ENCODE peak calls at places on chromosomes 3 and 15, in nine cellular contexts. One of them, this sample, is unnamed.

GRCh38 chr15:63482874-63483323 is 21.5 kb upstream of the USP3 start:
- DNase-seq in AG10803: peak; percentile 28
- DNase-seq in astrocyte of the spinal cord: no peak
- DNase-seq in ovary: no peak
- DNase-seq in fibroblast of lung: no peak
- DNase-seq in mucosa of descending colon: no peak
- DNase-seq in uterus: no peak
- DNase-seq in effector memory CD4-positive, alpha-beta T cell: no peak
- DNase-seq in kidney: no peak
- DNase-seq in this sample: no peak

GRCh38 chr3:189941679-189942078 is 179.0 kb downstream of the P3H2 start:
- DNase-seq in AG10803: no peak
- DNase-seq in astrocyte of the spinal cord: peak; percentile 74
- DNase-seq in ovary: no peak
- DNase-seq in fibroblast of lung: peak; percentile 9
- DNase-seq in mucosa of descending colon: no peak
- DNase-seq in uterus: no peak
- DNase-seq in effector memory CD4-positive, alpha-beta T cell: no peak
- DNase-seq in kidney: no peak
- DNase-seq in this sample: peak; percentile 56

GRCh38 chr15:88391700-88392099 is 75.5 kb downstream of the MRPL46 start:
- DNase-seq in AG10803: no peak
- DNase-seq in astrocyte of the spinal cord: no peak
- DNase-seq in ovary: no peak
- DNase-seq in fibroblast of lung: no peak
- DNase-seq in mucosa of descending colon: no peak
- DNase-seq in uterus: no peak
- DNase-seq in effector memory CD4-positive, alpha-beta T cell: no peak
- DNase-seq in kidney: no peak
- DNase-seq in this sample: no peak

GRCh38 chr3:55305714-55306485 is 181.2 kb downstream of the WNT5A start:
- DNase-seq in AG10803: peak; percentile 82
- DNase-seq in astrocyte of the spinal cord: no peak
- DNase-seq in ovary: no peak
- DNase-seq in fibroblast of lung: peak; percentile 15
- DNase-seq in mucosa of descending colon: no peak
- DNase-seq in uterus: peak; percentile 40
- DNase-seq in effector memory CD4-positive, alpha-beta T cell: no peak
- DNase-seq in kidney: no peak
- DNase-seq in this sample: peak; percentile 34

GRCh38 chr3:146308682-146309081 is 57.8 kb upstream of the PLSCR4 start:
- DNase-seq in AG10803: peak; percentile 91
- DNase-seq in astrocyte of the spinal cord: peak; percentile 41
- DNase-seq in ovary: no peak
- DNase-seq in fibroblast of lung: peak; percentile 61
- DNase-seq in mucosa of descending colon: no peak
- DNase-seq in uterus: no peak
- DNase-seq in effector memory CD4-positive, alpha-beta T cell: no peak
- DNase-seq in kidney: no peak
- DNase-seq in this sample: peak; percentile 32

GRCh38 chr3:94258851-94259250 is 196.0 kb downstream of the NSUN3 start:
- DNase-seq in AG10803: no peak
- DNase-seq in astrocyte of the spinal cord: no peak
- DNase-seq in ovary: no peak
- DNase-seq in fibroblast of lung: no peak
- DNase-seq in mucosa of descending colon: no peak
- DNase-seq in uterus: no peak
- DNase-seq in effector memory CD4-positive, alpha-beta T cell: no peak
- DNase-seq in kidney: no peak
- DNase-seq in this sample: no peak

GRCh38 chr15:90413411-90414379 is 25.7 kb downstream of the IQGAP1 start:
- DNase-seq in AG10803: peak; percentile 47
- DNase-seq in astrocyte of the spinal cord: peak; percentile 77
- DNase-seq in ovary: no peak
- DNase-seq in fibroblast of lung: peak; percentile 59
- DNase-seq in mucosa of descending colon: no peak
- DNase-seq in uterus: no peak
- DNase-seq in effector memory CD4-positive, alpha-beta T cell: no peak
- DNase-seq in kidney: no peak
- DNase-seq in this sample: peak; percentile 28

GRCh38 chr15:56383011-56383410 is 17.8 kb downstream of the TEX9 start:
- DNase-seq in AG10803: no peak
- DNase-seq in astrocyte of the spinal cord: no peak
- DNase-seq in ovary: no peak
- DNase-seq in fibroblast of lung: no peak
- DNase-seq in mucosa of descending colon: no peak
- DNase-seq in uterus: no peak
- DNase-seq in effector memory CD4-positive, alpha-beta T cell: no peak
- DNase-seq in kidney: no peak
- DNase-seq in this sample: no peak

GRCh38 chr3:10467204-10467603 is 38.2 kb downstream of the ATP2B2 start:
- DNase-seq in AG10803: no peak
- DNase-seq in astrocyte of the spinal cord: no peak
- DNase-seq in ovary: no peak
- DNase-seq in fibroblast of lung: no peak
- DNase-seq in mucosa of descending colon: no peak
- DNase-seq in uterus: no peak
- DNase-seq in effector memory CD4-positive, alpha-beta T cell: no peak
- DNase-seq in kidney: peak; percentile 32
- DNase-seq in this sample: no peak

GRCh38 chr3:37751967-37752660 is 109.6 kb upstream of the CTDSPL start:
- DNase-seq in AG10803: no peak
- DNase-seq in astrocyte of the spinal cord: no peak
- DNase-seq in ovary: no peak
- DNase-seq in fibroblast of lung: no peak
- DNase-seq in mucosa of descending colon: no peak
- DNase-seq in uterus: no peak
- DNase-seq in effector memory CD4-positive, alpha-beta T cell: no peak
- DNase-seq in kidney: no peak
- DNase-seq in this sample: no peak

GRCh38 chr3:185060655-185061054 is 92.2 kb downstream of the C3orf70 start:
- DNase-seq in AG10803: no peak
- DNase-seq in astrocyte of the spinal cord: no peak
- DNase-seq in ovary: no peak
- DNase-seq in fibroblast of lung: no peak
- DNase-seq in mucosa of descending colon: no peak
- DNase-seq in uterus: no peak
- DNase-seq in effector memory CD4-positive, alpha-beta T cell: no peak
- DNase-seq in kidney: no peak
- DNase-seq in this sample: no peak

GRCh38 chr3:93931597-93932229 is 42.0 kb downstream of the PROS1 start:
- DNase-seq in AG10803: no peak
- DNase-seq in astrocyte of the spinal cord: no peak
- DNase-seq in ovary: no peak
- DNase-seq in fibroblast of lung: peak; percentile 26
- DNase-seq in mucosa of descending colon: no peak
- DNase-seq in uterus: no peak
- DNase-seq in effector memory CD4-positive, alpha-beta T cell: no peak
- DNase-seq in kidney: no peak
- DNase-seq in this sample: no peak

GRCh38 chr15:41777421-41777973 is 3.2 kb downstream of the MAPKBP1 start:
- DNase-seq in AG10803: no peak
- DNase-seq in astrocyte of the spinal cord: peak; percentile 42
- DNase-seq in ovary: no peak
- DNase-seq in fibroblast of lung: no peak
- DNase-seq in mucosa of descending colon: no peak
- DNase-seq in uterus: no peak
- DNase-seq in effector memory CD4-positive, alpha-beta T cell: no peak
- DNase-seq in kidney: no peak
- DNase-seq in this sample: no peak

GRCh38 chr15:41779662-41780157 is 5.4 kb downstream of the MAPKBP1 start:
- DNase-seq in AG10803: no peak
- DNase-seq in astrocyte of the spinal cord: no peak
- DNase-seq in ovary: no peak
- DNase-seq in fibroblast of lung: no peak
- DNase-seq in mucosa of descending colon: no peak
- DNase-seq in uterus: no peak
- DNase-seq in effector memory CD4-positive, alpha-beta T cell: no peak
- DNase-seq in kidney: no peak
- DNase-seq in this sample: peak; percentile 14

GRCh38 chr15:41780266-41780665 is 6.0 kb downstream of the MAPKBP1 start:
- DNase-seq in AG10803: no peak
- DNase-seq in astrocyte of the spinal cord: no peak
- DNase-seq in ovary: no peak
- DNase-seq in fibroblast of lung: no peak
- DNase-seq in mucosa of descending colon: no peak
- DNase-seq in uterus: no peak
- DNase-seq in effector memory CD4-positive, alpha-beta T cell: no peak
- DNase-seq in kidney: no peak
- DNase-seq in this sample: no peak

GRCh38 chr15:41780727-41781126 is 6.4 kb downstream of the MAPKBP1 start:
- DNase-seq in AG10803: no peak
- DNase-seq in astrocyte of the spinal cord: no peak
- DNase-seq in ovary: no peak
- DNase-seq in fibroblast of lung: no peak
- DNase-seq in mucosa of descending colon: no peak
- DNase-seq in uterus: no peak
- DNase-seq in effector memory CD4-positive, alpha-beta T cell: no peak
- DNase-seq in kidney: no peak
- DNase-seq in this sample: no peak

GRCh38 chr15:41778503-41778902 is 4.2 kb downstream of the MAPKBP1 start:
- DNase-seq in AG10803: no peak
- DNase-seq in astrocyte of the spinal cord: no peak
- DNase-seq in ovary: no peak
- DNase-seq in fibroblast of lung: no peak
- DNase-seq in mucosa of descending colon: no peak
- DNase-seq in uterus: no peak
- DNase-seq in effector memory CD4-positive, alpha-beta T cell: no peak
- DNase-seq in kidney: no peak
- DNase-seq in this sample: no peak
- H3K4me3 ChIP-seq in AG10803: no peak overlapping the region
- H3K4me3 ChIP-seq in astrocyte of the spinal cord: no peak overlapping the region
- H3K4me3 ChIP-seq in ovary: no peak overlapping the region
- H3K4me3 ChIP-seq in fibroblast of lung: no peak overlapping the region
- H3K4me3 ChIP-seq in mucosa of descending colon: no peak overlapping the region
- H3K4me3 ChIP-seq in uterus: no peak overlapping the region
- H3K4me3 ChIP-seq in effector memory CD4-positive, alpha-beta T cell: no peak overlapping the region
- H3K4me3 ChIP-seq in kidney: no peak overlapping the region
- H3K4me3 ChIP-seq in this sample: no peak overlapping the region

GRCh38 chr15:52101542-52102340 is 10.8 kb downstream of the BCL2L10 start:
- DNase-seq in AG10803: no peak
- DNase-seq in astrocyte of the spinal cord: no peak
- DNase-seq in ovary: no peak
- DNase-seq in fibroblast of lung: no peak
- DNase-seq in mucosa of descending colon: no peak
- DNase-seq in uterus: no peak
- DNase-seq in effector memory CD4-positive, alpha-beta T cell: no peak
- DNase-seq in kidney: no peak
- DNase-seq in this sample: no peak
- H3K4me3 ChIP-seq in AG10803: no peak overlapping the region
- H3K4me3 ChIP-seq in astrocyte of the spinal cord: no peak overlapping the region
- H3K4me3 ChIP-seq in ovary: no peak overlapping the region
- H3K4me3 ChIP-seq in fibroblast of lung: no peak overlapping the region
- H3K4me3 ChIP-seq in mucosa of descending colon: no peak overlapping the region
- H3K4me3 ChIP-seq in uterus: no peak overlapping the region
- H3K4me3 ChIP-seq in effector memory CD4-positive, alpha-beta T cell: no peak overlapping the region
- H3K4me3 ChIP-seq in kidney: no peak overlapping the region
- H3K4me3 ChIP-seq in this sample: no peak overlapping the region

GRCh38 chr3:62370112-62371031 is 3.0 kb downstream of the FEZF2 start:
- DNase-seq in AG10803: no peak
- DNase-seq in astrocyte of the spinal cord: no peak
- DNase-seq in ovary: no peak
- DNase-seq in fibroblast of lung: no peak
- DNase-seq in mucosa of descending colon: no peak
- DNase-seq in uterus: no peak
- DNase-seq in effector memory CD4-positive, alpha-beta T cell: no peak
- DNase-seq in kidney: no peak
- DNase-seq in this sample: no peak
- H3K4me3 ChIP-seq in AG10803: no peak overlapping the region
- H3K4me3 ChIP-seq in astrocyte of the spinal cord: no peak overlapping the region
- H3K4me3 ChIP-seq in ovary: no peak overlapping the region
- H3K4me3 ChIP-seq in fibroblast of lung: no peak overlapping the region
- H3K4me3 ChIP-seq in mucosa of descending colon: no peak overlapping the region
- H3K4me3 ChIP-seq in uterus: no peak overlapping the region
- H3K4me3 ChIP-seq in effector memory CD4-positive, alpha-beta T cell: no peak overlapping the region
- H3K4me3 ChIP-seq in kidney: no peak overlapping the region
- H3K4me3 ChIP-seq in this sample: no peak overlapping the region

GRCh38 chr15:80698636-80699035 is 3.5 kb downstream of the ABHD17C start:
- DNase-seq in AG10803: no peak
- DNase-seq in astrocyte of the spinal cord: peak; percentile 6
- DNase-seq in ovary: no peak
- DNase-seq in fibroblast of lung: no peak
- DNase-seq in mucosa of descending colon: no peak
- DNase-seq in uterus: no peak
- DNase-seq in effector memory CD4-positive, alpha-beta T cell: no peak
- DNase-seq in kidney: no peak
- DNase-seq in this sample: no peak
- H3K4me3 ChIP-seq in AG10803: no peak overlapping the region
- H3K4me3 ChIP-seq in astrocyte of the spinal cord: no peak overlapping the region
- H3K4me3 ChIP-seq in ovary: no peak overlapping the region
- H3K4me3 ChIP-seq in fibroblast of lung: no peak overlapping the region
- H3K4me3 ChIP-seq in mucosa of descending colon: no peak overlapping the region
- H3K4me3 ChIP-seq in uterus: no peak overlapping the region
- H3K4me3 ChIP-seq in effector memory CD4-positive, alpha-beta T cell: no peak overlapping the region
- H3K4me3 ChIP-seq in kidney: no peak overlapping the region
- H3K4me3 ChIP-seq in this sample: no peak overlapping the region

GRCh38 chr3:25854214-25854613 is 64.3 kb downstream of the OXSM start:
- DNase-seq in AG10803: peak; percentile 8
- DNase-seq in astrocyte of the spinal cord: peak; percentile 27
- DNase-seq in ovary: no peak
- DNase-seq in fibroblast of lung: peak; percentile 33
- DNase-seq in mucosa of descending colon: no peak
- DNase-seq in uterus: no peak
- DNase-seq in effector memory CD4-positive, alpha-beta T cell: no peak
- DNase-seq in kidney: no peak
- DNase-seq in this sample: no peak
- H3K4me3 ChIP-seq in AG10803: no peak overlapping the region
- H3K4me3 ChIP-seq in astrocyte of the spinal cord: no peak overlapping the region
- H3K4me3 ChIP-seq in ovary: no peak overlapping the region
- H3K4me3 ChIP-seq in fibroblast of lung: no peak overlapping the region
- H3K4me3 ChIP-seq in mucosa of descending colon: no peak overlapping the region
- H3K4me3 ChIP-seq in uterus: no peak overlapping the region
- H3K4me3 ChIP-seq in effector memory CD4-positive, alpha-beta T cell: no peak overlapping the region
- H3K4me3 ChIP-seq in kidney: no peak overlapping the region
- H3K4me3 ChIP-seq in this sample: no peak overlapping the region

DNA sequence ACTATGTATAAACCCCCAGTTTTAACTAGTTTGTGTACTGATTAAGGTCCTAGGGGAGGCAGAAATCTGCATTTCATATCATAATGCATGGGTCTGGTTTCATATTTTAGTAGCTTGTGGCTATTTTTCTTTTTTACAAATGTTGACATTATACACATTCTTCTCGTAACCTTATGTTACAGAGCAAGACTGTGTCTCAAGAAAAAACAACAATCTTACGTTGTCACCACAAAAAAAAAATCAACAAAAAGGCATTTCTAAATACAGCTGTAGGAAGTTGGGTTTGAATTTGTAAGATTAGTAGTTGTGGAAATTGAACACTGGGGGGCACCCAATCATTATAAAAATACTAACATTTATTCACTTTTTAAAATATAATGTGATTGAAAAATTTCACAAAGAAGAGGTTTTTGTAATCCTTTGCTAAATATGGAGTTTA is 17.9 kb downstream of the SERP1 start:
- DNase-seq in AG10803: peak; percentile 31
- DNase-seq in astrocyte of the spinal cord: peak; percentile 46
- DNase-seq in ovary: no peak
- DNase-seq in fibroblast of lung: peak; percentile 67
- DNase-seq in mucosa of descending colon: no peak
- DNase-seq in uterus: no peak
- DNase-seq in effector memory CD4-positive, alpha-beta T cell: no peak
- DNase-seq in kidney: no peak
- DNase-seq in this sample: no peak
- H3K4me3 ChIP-seq in AG10803: no peak overlapping the region
- H3K4me3 ChIP-seq in astrocyte of the spinal cord: no peak overlapping the region
- H3K4me3 ChIP-seq in ovary: no peak overlapping the region
- H3K4me3 ChIP-seq in fibroblast of lung: no peak overlapping the region
- H3K4me3 ChIP-seq in mucosa of descending colon: no peak overlapping the region
- H3K4me3 ChIP-seq in uterus: no peak overlapping the region
- H3K4me3 ChIP-seq in effector memory CD4-positive, alpha-beta T cell: no peak overlapping the region
- H3K4me3 ChIP-seq in kidney: no peak overlapping the region
- H3K4me3 ChIP-seq in this sample: no peak overlapping the region